ENCODE peak calls at places on chromosomes 2 and 18, in five cellular contexts. C is upper lobe of left lung, J is spleen, M is thyroid gland, Y is body of pancreas. Z is an unnamed sample.

GRCh38 chr2:182642328-182642727 is 73.7 kb upstream of the DNAJC10 start:
- DNase-seq in J (peak; percentile 90), Y (peak; percentile 15), M (peak; percentile 35), C (peak; percentile 53), Z (peak; percentile 54)

GRCh38 chr2:207375207-207375875 is 154.4 kb upstream of the CREB1 start:
- DNase-seq in M (no peak), Y (no peak), J (no peak), C (no peak), Z (no peak)

GRCh38 chr2:64846175-64846574 is 143.0 kb upstream of the SLC1A4 start:
- DNase-seq in C (no peak), J (no peak), Y (no peak), M (no peak), Z (no peak)

GRCh38 chr2:9958057-9958456 is 6.6 kb downstream of the GRHL1 start:
- DNase-seq in M (no peak), J (no peak), Y (no peak), C (no peak), Z (no peak)

GRCh38 chr2:231795525-231796327 is 9.5 kb downstream of the COPS7B start:
- DNase-seq in J (no peak), C (peak; percentile 23), M (peak; percentile 71), Y (peak; percentile 83), Z (peak; percentile 43)

GRCh38 chr2:20593072-20594034 is 57.5 kb downstream of the HS1BP3 start:
- DNase-seq in C (peak; percentile 92), Y (peak; percentile 42), J (peak; percentile 82), M (peak; percentile 85), Z (peak; percentile 73)

GRCh38 chr2:103161456-103162289 is 399.8 kb downstream of the TMEM182 start:
- DNase-seq in Y (peak; percentile 37), C (no peak), M (peak; percentile 43), J (no peak), Z (peak; percentile 62)

GRCh38 chr2:198006733-198007132 is 202.3 kb downstream of the PLCL1 start:
- DNase-seq in M (no peak), J (no peak), Y (no peak), C (no peak), Z (no peak)

GRCh38 chr2:234548720-234549420 is 52.0 kb upstream of the ARL4C start:
- DNase-seq in J (no peak), M (no peak), Y (no peak), C (no peak), Z (no peak)

GRCh38 chr2:209387389-209387788 is 36.5 kb upstream of the MAP2 start:
- DNase-seq in J (peak; percentile 61), Y (no peak), C (no peak), M (no peak), Z (peak; percentile 16)

GRCh38 chr18:36088256-36088655 is 20.9 kb upstream of the RPRD1A start:
- DNase-seq in Y (no peak), J (no peak), M (no peak), C (no peak), Z (no peak)

GRCh38 chr2:40434638-40435296 is 17.1 kb downstream of the SLC8A1 start:
- DNase-seq in M (no peak), J (no peak), Y (no peak), C (no peak), Z (no peak)

GRCh38 chr2:181998045-181998444 is 12.4 kb downstream of the PPP1R1C start:
- DNase-seq in J (no peak), Y (no peak), M (no peak), C (no peak), Z (no peak)

GRCh38 chr2:51579412-51579811 is 547.5 kb upstream of the NRXN1 start:
- DNase-seq in C (no peak), Y (no peak), J (no peak), M (no peak), Z (no peak)

GRCh38 chr2:178287652-178288344 is 93.5 kb downstream of the OSBPL6 start:
- DNase-seq in Y (no peak), M (no peak), J (no peak), C (no peak), Z (no peak)

GRCh38 chr2:165428996-165429395 is 40.5 kb upstream of the CSRNP3 start:
- DNase-seq in Y (no peak), C (no peak), J (no peak), M (no peak), Z (no peak)

GRCh38 chr2:190535586-190535985 is 1.1 kb upstream of the NEMP2 start:
- DNase-seq in Y (no peak), C (no peak), J (no peak), M (no peak), Z (no peak)

GRCh38 chr2:56009758-56010534 is 86.4 kb upstream of the EFEMP1 start:
- DNase-seq in M (no peak), J (no peak), C (no peak), Y (no peak), Z (no peak)

GRCh38 chr2:177265834-177266817 is 1.6 kb upstream of the NFE2L2 start:
- DNase-seq in Y (no peak), C (no peak), J (no peak), M (no peak), Z (no peak)

GRCh38 chr18:58862851-58863538 is 1.7 kb upstream of the ZNF532 start:
- DNase-seq in M (peak; percentile 33), Y (no peak), C (no peak), J (peak; percentile 82), Z (peak; percentile 41)

GRCh38 chr18:58861853-58862252 is 2.8 kb upstream of the ZNF532 start:
- DNase-seq in J (no peak), M (no peak), C (no peak), Y (no peak), Z (no peak)

GRCh38 chr18:58865009-58865345 is 300 bp downstream of the ZNF532 start:
- DNase-seq in J (no peak), M (no peak), C (no peak), Y (no peak), Z (no peak)

GRCh38 chr18:58862404-58862803 is 2.3 kb upstream of the ZNF532 start:
- DNase-seq in C (no peak), Y (no peak), M (no peak), J (no peak), Z (peak; percentile 39)

GRCh38 chr18:58863539-58864145 is 1.0 kb upstream of the ZNF532 start:
- DNase-seq in J (peak; percentile 89), M (peak; percentile 35), C (peak; percentile 49), Y (peak; percentile 39), Z (peak; percentile 58)
- TF ChIP-seq POLR2A in J (no peak), M (peak; percentile 32), C (peak; percentile 63), Y (no peak), Z (no peak)

DNA sequence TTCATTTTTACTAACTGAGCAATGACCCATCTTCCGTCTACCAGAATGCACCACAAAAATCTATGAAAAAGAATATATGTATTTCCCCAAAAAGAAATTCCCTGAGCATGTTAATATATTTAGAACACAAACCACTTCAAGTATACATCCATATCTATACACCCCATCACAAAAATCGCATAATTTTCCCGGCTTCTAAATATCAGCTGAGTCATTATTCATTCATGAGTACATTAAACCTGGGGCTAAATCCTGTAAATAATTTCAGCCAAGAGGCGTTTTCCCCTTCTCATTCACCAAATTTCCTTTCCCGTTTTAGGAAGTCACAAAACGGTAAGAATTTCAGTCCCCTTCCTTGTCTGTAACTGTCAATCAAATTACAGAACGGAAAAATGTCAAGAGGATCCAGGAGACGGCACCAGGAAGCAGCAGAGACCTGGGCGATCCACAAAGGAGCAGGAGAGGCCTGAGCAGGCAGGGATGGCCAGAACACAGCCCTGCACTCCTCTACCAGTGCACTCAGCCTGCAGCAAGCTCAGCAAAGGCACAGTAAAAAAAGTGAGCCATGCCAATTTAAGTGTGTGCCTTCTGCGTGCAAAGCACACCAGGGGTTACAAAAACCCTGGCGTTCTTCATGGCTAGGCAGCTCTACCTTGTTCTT is 300.7 kb downstream of the TCF4 start:
- DNase-seq in Y (no peak), M (peak; percentile 27), J (no peak), C (no peak), Z (no peak)
- H3K27ac ChIP-seq in Y (no peak overlapping the region), M (no peak overlapping the region), J (no peak overlapping the region), C (no peak overlapping the region), Z (no peak overlapping the region)

GRCh38 chr2:33287611-33288010 is 188.8 kb upstream of the RASGRP3 start:
- DNase-seq in C (no peak), J (no peak), Y (no peak), M (no peak), Z (no peak)

GRCh38 chr2:33289961-33290360 is 186.5 kb upstream of the RASGRP3 start:
- DNase-seq in C (no peak), M (no peak), J (no peak), Y (no peak), Z (no peak)

GRCh38 chr2:33292981-33293586 is 183.4 kb upstream of the RASGRP3 start:
- DNase-seq in M (no peak), J (no peak), Y (no peak), C (no peak), Z (no peak)

GRCh38 chr2:33291278-33292013 is 185.0 kb upstream of the RASGRP3 start:
- DNase-seq in J (no peak), M (no peak), Y (no peak), C (no peak), Z (no peak)

DNA sequence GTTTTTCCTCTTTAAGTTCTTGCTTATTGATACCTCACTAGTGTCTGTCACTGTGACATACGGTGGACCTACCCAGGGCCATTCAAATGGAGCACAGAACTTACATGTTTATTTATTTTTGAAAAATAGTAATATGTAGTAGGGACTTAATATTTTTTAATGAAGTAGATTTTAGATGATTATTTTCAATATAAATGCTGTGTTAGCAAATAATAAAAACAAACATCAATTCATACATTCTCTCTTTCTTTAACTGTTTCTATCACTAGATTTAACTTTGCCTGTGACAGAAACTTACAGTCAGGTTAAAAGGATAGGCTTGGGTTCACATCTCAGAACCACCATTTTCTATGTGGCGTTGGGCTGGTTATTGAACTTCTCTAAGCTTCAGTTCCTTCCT is 184.4 kb upstream of the RASGRP3 start:
- DNase-seq in C (no peak), J (no peak), M (no peak), Y (no peak), Z (no peak)
- H3K4me3 ChIP-seq in C (peak overlapping the region; percentile 25), J (no peak overlapping the region), M (no peak overlapping the region), Y (no peak overlapping the region), Z (no peak overlapping the region)

GRCh38 chr2:163735692-163736432 is at the start of gene FIGN:
- DNase-seq in C (peak; percentile 73), Y (peak; percentile 83), J (no peak), M (peak; percentile 79), Z (peak; percentile 84)
- TF ChIP-seq POLR2A in C (peak; percentile 57), Y (peak; percentile 86), J (no peak), M (peak; percentile 51), Z (peak; percentile 11)

Z was measured in testis.